ENCODE peak calls at places on chromosome 19, in six cellular contexts. G is activated CD4-positive, alpha-beta T cell treated with anti-CD3 and anti-CD28 coated beads, Interleukin-2, amount 10 ng/mL, durations not matched to agents 24 days and 14 days; R is RCC 7860; B is epithelial cell of esophagus; L is astrocyte of the spinal cord; F is stomach. P is an unnamed sample.

GRCh38 chr19:14410775-14411134 is 8.4 kb downstream of the DDX39A start:
- DNase-seq in G (no peak), R (no peak), B (no peak), L (no peak), F (no peak), P (no peak)

GRCh38 chr19:45960595-45961235 is 12.9 kb downstream of the NOVA2 start:
- DNase-seq in G (no peak), R (no peak), B (no peak), L (no peak), F (no peak), P (no peak)

GRCh38 chr19:31160346-31160926 is 188.8 kb downstream of the TSHZ3 start:
- DNase-seq in G (no peak), R (no peak), B (no peak), L (peak), F (no peak), P (no peak)

GRCh38 chr19:38417544-38418506 is 8.2 kb downstream of the RASGRP4 start:
- DNase-seq in G (peak), R (no peak), B (peak), L (no peak), F (peak), P (peak)

GRCh38 chr19:28468701-28469459 is 744.1 kb downstream of the UQCRFS1 start:
- DNase-seq in G (peak), R (peak), B (peak), L (peak), F (no peak), P (peak)

GRCh38 chr19:5705552-5705951 is 14.4 kb downstream of the LONP1 start:
- DNase-seq in G (no peak), R (no peak), B (no peak), L (no peak), F (no peak), P (no peak)

GRCh38 chr19:31152906-31153305 is 196.3 kb downstream of the TSHZ3 start:
- DNase-seq in G (no peak), R (no peak), B (peak), L (no peak), F (no peak), P (peak)

GRCh38 chr19:17404015-17404414 is 1.4 kb downstream of the BST2 start:
- DNase-seq in G (peak), R (no peak), B (no peak), L (no peak), F (no peak), P (no peak)

GRCh38 chr19:35458192-35458591 is 10.1 kb downstream of the FFAR2 start:
- DNase-seq in G (no peak), R (no peak), B (no peak), L (no peak), F (no peak), P (no peak)

P was measured in ELR.